ENCODE peak calls at places on chromosomes 13 and 19, in eight cellular contexts. G is IMR-90; I is Kasumi-1; R is fibroblast of lung; L is hypothalamus; M is activated naive CD4-positive, alpha-beta T cell treated with anti-CD3 and anti-CD28 coated beads, Interleukin-2, amount 50 U/mL, for 16 hours; W is natural killer cell treated with Interleukin-12 subunit alpha and Interleukin-12 subunit beta and Interleukin-15 and Interleukin-18, amount 100 ng/mL, for 72 hours; J is naive thymus-derived CD8-positive, alpha-beta T cell. K is an unnamed sample.
A peak's percentile ranks its signal among the peaks of the same experiment; 100 is the strongest.

GRCh38 chr13:29849731-29850212 is 645 bp downstream of the UBL3 start:
- DNase-seq in G (peak; percentile 71), L (peak; percentile 57), J (no peak), I (no peak), R (peak; percentile 82), M (peak; percentile 24), W (peak; percentile 67), K (peak; percentile 54)

GRCh38 chr19:4186087-4186993 is 3.9 kb downstream of the ANKRD24 start:
- DNase-seq in G (peak; percentile 58), J (peak; percentile 70), W (peak; percentile 73), I (peak; percentile 84), M (peak; percentile 78), R (peak; percentile 31), L (peak; percentile 35), K (peak; percentile 62)

GRCh38 chr13:27080018-27080948 is 91.3 kb downstream of the USP12 start:
- DNase-seq in G (no peak), J (no peak), M (no peak), W (no peak), L (no peak), I (no peak), R (no peak), K (no peak)

GRCh38 chr19:36051236-36051635 is 2.8 kb downstream of the THAP8 start:
- DNase-seq in G (no peak), M (no peak), I (no peak), J (no peak), R (peak; percentile 14), L (no peak), W (no peak), K (no peak)

GRCh38 chr13:102136735-102137296 is 265.0 kb downstream of the FGF14 start:
- DNase-seq in M (no peak), G (no peak), L (no peak), R (peak; percentile 21), I (no peak), J (no peak), W (no peak), K (no peak)

GRCh38 chr13:35283856-35284255 is 192.6 kb downstream of the MAB21L1 start:
- DNase-seq in I (no peak), J (no peak), W (no peak), M (no peak), R (peak; percentile 9), L (no peak), G (no peak), K (no peak)

GRCh38 chr19:6034512-6034911 is 56.6 kb upstream of the RANBP3 start:
- DNase-seq in J (no peak), M (no peak), G (no peak), W (no peak), R (no peak), L (no peak), I (no peak), K (no peak)

GRCh38 chr13:111046590-111047141 is 68.4 kb upstream of the ARHGEF7 start:
- DNase-seq in R (peak; percentile 15), W (no peak), I (peak; percentile 8), J (peak; percentile 19), M (no peak), G (peak; percentile 58), L (no peak), K (peak; percentile 77)

GRCh38 chr13:54185785-54186184 is 1157.2 kb downstream of the OLFM4 start:
- DNase-seq in W (no peak), M (no peak), J (no peak), L (no peak), R (no peak), I (peak; percentile 6), G (no peak), K (no peak)

GRCh38 chr13:51760592-51760991 is 43.4 kb downstream of the DHRS12 start:
- DNase-seq in G (no peak), M (no peak), R (peak; percentile 69), I (no peak), L (peak; percentile 73), J (no peak), W (no peak), K (no peak)

GRCh38 chr19:6210721-6211600 is 68.8 kb downstream of the MLLT1 start:
- DNase-seq in M (no peak), G (no peak), R (no peak), I (no peak), W (no peak), L (no peak), J (no peak), K (no peak)

GRCh38 chr13:30780338-30780981 is 45.1 kb downstream of the ALOX5AP start:
- DNase-seq in R (no peak), L (no peak), W (no peak), I (no peak), J (no peak), M (no peak), G (no peak), K (no peak)

GRCh38 chr13:51249254-51249653 is 27.1 kb downstream of the FAM124A start:
- DNase-seq in W (no peak), L (no peak), M (no peak), R (peak; percentile 30), G (peak; percentile 2), I (no peak), J (no peak), K (peak; percentile 8)

GRCh38 chr19:57559404-57560025 is at the start of gene ZNF550:
- DNase-seq in I (peak; percentile 80), G (peak; percentile 83), J (peak; percentile 84), M (peak; percentile 91), R (peak; percentile 92), W (peak; percentile 87), L (peak; percentile 87), K (peak; percentile 86)